ENCODE peak calls at places on chromosomes 13 and 19, in five cellular contexts. S is CD14-positive monocyte, K is AG09309, G is progenitor cell of endocrine pancreas, Z is breast epithelium. W is an unnamed sample.

GRCh38 chr13:106373304-106373988 is 162.0 kb downstream of the EFNB2 start:
- DNase-seq in S (no peak), K (no peak), G (no peak), Z (no peak), W (no peak)

GRCh38 chr19:8392017-8392591 is 1.9 kb downstream of the RAB11B start:
- DNase-seq in Z (no peak), K (no peak), S (no peak), G (no peak), W (no peak)

GRCh38 chr13:44191504-44192171 is 182.0 kb upstream of the SERP2 start:
- DNase-seq in Z (no peak), G (no peak), K (peak), S (no peak), W (no peak)

GRCh38 chr13:34349091-34349722 is 531.3 kb downstream of the RFC3 start:
- DNase-seq in Z (peak), S (no peak), K (peak), G (no peak), W (no peak)

GRCh38 chr13:111629933-111630332 is 309.5 kb downstream of the TEX29 start:
- DNase-seq in G (no peak), S (no peak), K (no peak), Z (no peak), W (no peak)

GRCh38 chr19:10104665-10105221 is 1.4 kb upstream of the PPAN start:
- DNase-seq in Z (no peak), K (no peak), S (no peak), G (no peak), W (no peak)

GRCh38 chr13:114123876-114124275 is 8.5 kb downstream of the RASA3 start:
- DNase-seq in S (no peak), K (no peak), G (no peak), Z (no peak), W (no peak)

GRCh38 chr19:47232422-47233211 is 1.6 kb upstream of the BBC3 start:
- DNase-seq in Z (no peak), S (no peak), K (no peak), G (no peak), W (no peak)

GRCh38 chr19:51070334-51070886 is 5.5 kb upstream of the KLK13 start:
- DNase-seq in G (no peak), S (no peak), Z (no peak), K (no peak), W (no peak)

GRCh38 chr19:33441828-33442227 is 68.3 kb downstream of the CEBPG start:
- DNase-seq in K (no peak), G (no peak), S (no peak), Z (no peak), W (no peak)

GRCh38 chr13:48783181-48783630 is 129.5 kb downstream of the CYSLTR2 start:
- DNase-seq in Z (no peak), G (no peak), K (peak), S (peak), W (no peak)

GRCh38 chr19:49847731-49848696 is 2.9 kb upstream of the PTOV1 start:
- DNase-seq in K (peak), Z (no peak), S (no peak), G (no peak), W (no peak)

GRCh38 chr19:17159466-17160393 is 55.4 kb upstream of the USE1 start:
- DNase-seq in Z (no peak), K (no peak), G (no peak), S (no peak), W (no peak)

GRCh38 chr19:29806098-29806866 is 5.5 kb upstream of the CCNE1 start:
- DNase-seq in G (no peak), Z (no peak), K (no peak), S (no peak), W (no peak)

GRCh38 chr13:40058757-40059236 is 403.3 kb downstream of the COG6 start:
- DNase-seq in K (no peak), S (no peak), Z (no peak), G (no peak), W (no peak)

GRCh38 chr13:113518080-113518803 is 27.7 kb upstream of the DCUN1D2 start:
- DNase-seq in G (no peak), K (no peak), Z (no peak), S (no peak), W (no peak)

GRCh38 chr19:33868821-33869412 is 72.2 kb downstream of the KCTD15 start:
- DNase-seq in S (no peak), Z (peak), K (peak), G (no peak), W (peak)

GRCh38 chr13:19644947-19645439 is 11.5 kb downstream of the MPHOSPH8 start:
- DNase-seq in K (no peak), S (no peak), Z (no peak), G (no peak), W (no peak)

GRCh38 chr13:107803822-107804495 is 411.4 kb downstream of the LIG4 start:
- DNase-seq in Z (no peak), G (no peak), S (no peak), K (no peak), W (no peak)

GRCh38 chr19:1862424-1863307 is 713 bp downstream of the KLF16 start:
- DNase-seq in K (no peak), G (no peak), Z (no peak), S (no peak), W (no peak)

DNA sequence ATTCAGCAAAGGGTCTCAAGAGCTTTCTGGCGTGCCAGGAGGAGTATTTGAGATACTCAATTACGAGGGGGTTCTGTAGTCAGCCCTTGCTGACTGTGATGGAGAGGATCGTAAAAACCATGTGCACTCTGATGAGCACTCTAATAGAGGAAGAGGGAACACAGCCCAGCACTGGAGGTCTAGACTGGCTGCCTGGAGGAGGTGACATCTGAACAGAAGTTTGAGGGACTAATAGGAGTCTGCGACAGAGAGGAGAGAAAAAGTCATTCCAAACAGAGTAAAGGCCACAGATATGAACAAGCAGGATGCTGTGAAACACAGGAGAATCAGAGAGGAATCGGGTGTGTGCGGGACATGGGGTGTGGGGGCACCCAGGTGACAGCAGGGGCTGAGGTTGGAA is 79.4 kb downstream of the DPF1 start:
- DNase-seq in G (no peak), Z (no peak), S (no peak), K (no peak), W (no peak)
- TF ChIP-seq CTCF in G (no peak), Z (no peak), S (no peak), K (no peak), W (no peak)

DNA sequence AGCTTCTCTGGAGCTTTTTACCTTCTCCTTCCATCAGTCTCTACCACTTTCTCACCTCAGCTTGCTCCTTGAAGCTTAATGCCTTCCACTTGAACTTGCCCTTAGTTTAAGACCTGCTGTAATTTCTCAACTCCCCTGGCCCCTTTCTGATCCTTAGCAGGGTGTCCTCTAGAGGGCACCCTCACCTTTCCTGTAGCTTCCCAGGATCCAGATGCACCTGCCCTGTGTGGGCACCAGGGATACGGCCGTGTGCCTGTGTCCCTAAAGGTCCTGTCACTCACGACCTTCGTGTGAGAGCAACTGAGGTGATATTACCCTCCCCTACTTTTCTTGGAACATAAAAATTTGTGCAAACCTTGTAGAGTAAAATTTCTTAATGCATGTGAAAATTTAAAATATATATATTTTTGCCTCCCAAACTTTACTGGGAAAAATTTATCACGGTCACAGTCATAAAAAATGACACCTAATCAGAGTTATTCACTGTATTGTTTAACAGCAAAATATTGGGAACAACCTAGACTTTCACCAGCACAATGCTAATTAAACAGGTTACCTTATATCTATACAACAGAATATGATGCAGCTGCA is 46.4 kb downstream of the PSG3 start:
- DNase-seq in S (no peak), G (no peak), K (no peak), Z (no peak), W (no peak)
- TF ChIP-seq CTCF in S (no peak), G (no peak), K (peak), Z (no peak), W (no peak)

GRCh38 chr13:41059896-41060722 is 1.2 kb upstream of the WBP4 start:
- DNase-seq in S (peak), G (peak), K (peak), Z (peak), W (peak)
- TF ChIP-seq CTCF in S (peak), G (peak), K (peak), Z (peak), W (peak)

GRCh38 chr19:31054430-31054829 is 294.8 kb downstream of the TSHZ3 start:
- DNase-seq in S (no peak), K (peak), Z (no peak), G (peak), W (no peak)
- TF ChIP-seq CTCF in S (peak), K (peak), Z (peak), G (peak), W (peak)

DNA sequence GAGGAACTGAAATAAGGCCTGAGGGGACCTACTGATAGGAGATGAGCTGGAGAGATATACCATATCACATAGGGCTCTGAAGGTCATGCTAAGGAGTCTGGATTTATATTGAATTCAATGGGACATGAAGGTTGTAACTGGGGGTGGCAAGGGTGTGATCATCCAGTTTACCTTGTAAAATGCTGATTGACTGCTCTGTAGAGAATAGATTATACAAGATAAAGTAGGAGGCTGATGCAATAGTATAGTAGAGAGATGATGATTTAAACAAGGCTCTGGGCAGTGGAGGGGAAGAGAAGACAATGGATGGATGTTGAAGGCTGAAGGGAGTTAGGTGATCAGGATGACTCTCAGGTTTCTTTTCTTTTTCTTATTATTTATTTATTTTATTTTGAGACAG is 18.0 kb upstream of the PAN3 start:
- DNase-seq in K (no peak), Z (no peak), S (no peak), G (no peak), W (no peak)
- TF ChIP-seq CTCF in K (no peak), Z (no peak), S (no peak), G (no peak), W (no peak)

W was measured in type B pancreatic cell.